ENCODE peak calls at places on chromosomes 16 and 17, in nine cellular contexts. N is activated CD4-positive, alpha-beta memory T cell treated with anti-CD3 and anti-CD28 coated beads, Interleukin-2, amount 10 ng/mL, durations not matched to agents 7 days and 5 days; B is NCI-H1436; G is GM13977; W is H7; O is AG09319; M is iris pigment epithelial cell; D is activated CD4-positive, CD25-positive, alpha-beta regulatory T cell; H is effector CD4-positive, alpha-beta T cell. Y is an unnamed sample.

GRCh38 chr17:72376486-72377345 is 255.9 kb downstream of the SOX9 start:
- DNase-seq in N (no peak), B (peak), G (no peak), W (no peak), O (peak), M (no peak), D (no peak), H (no peak), Y (no peak)

GRCh38 chr16:19743816-19744159 is 25.7 kb downstream of the IQCK start:
- DNase-seq in N (no peak), B (no peak), G (no peak), W (no peak), O (no peak), M (no peak), D (no peak), H (no peak), Y (no peak)

GRCh38 chr17:49358638-49359247 is 3.3 kb downstream of the ZNF652 start:
- DNase-seq in N (no peak), B (no peak), G (peak), W (no peak), O (no peak), M (no peak), D (no peak), H (no peak), Y (peak)

GRCh38 chr16:1740234-1740633 is 31.1 kb downstream of the NME3 start:
- DNase-seq in N (no peak), B (no peak), G (no peak), W (peak), O (no peak), M (no peak), D (no peak), H (no peak), Y (no peak)

GRCh38 chr16:11869657-11870228 is 18.4 kb upstream of the RSL1D1 start:
- DNase-seq in N (no peak), B (no peak), G (no peak), W (no peak), O (no peak), M (no peak), D (no peak), H (no peak), Y (no peak)

GRCh38 chr17:34730816-34731215 is 151.4 kb downstream of the TMEM132E start:
- DNase-seq in N (no peak), B (no peak), G (no peak), W (no peak), O (no peak), M (no peak), D (no peak), H (no peak), Y (no peak)

GRCh38 chr16:52271088-52271487 is 275.9 kb downstream of the TOX3 start:
- DNase-seq in N (no peak), B (no peak), G (no peak), W (no peak), O (no peak), M (no peak), D (no peak), H (no peak), Y (no peak)

GRCh38 chr17:37301288-37301687 is 74.5 kb upstream of the C17orf78 start:
- DNase-seq in N (no peak), B (no peak), G (no peak), W (no peak), O (no peak), M (peak), D (no peak), H (no peak), Y (no peak)

GRCh38 chr16:54160939-54161897 is 125.4 kb downstream of the IRX3 start:
- DNase-seq in N (no peak), B (no peak), G (no peak), W (no peak), O (no peak), M (no peak), D (no peak), H (no peak), Y (no peak)

GRCh38 chr17:80463784-80464400 is 12.5 kb downstream of the NPTX1 start:
- DNase-seq in N (no peak), B (no peak), G (no peak), W (no peak), O (no peak), M (no peak), D (no peak), H (no peak), Y (no peak)

GRCh38 chr16:8866884-8867482 is 1.8 kb downstream of the CARHSP1 start:
- DNase-seq in N (no peak), B (no peak), G (no peak), W (no peak), O (no peak), M (no peak), D (no peak), H (no peak), Y (no peak)

GRCh38 chr17:64250211-64250835 is 12.7 kb downstream of the TEX2 start:
- DNase-seq in N (no peak), B (no peak), G (no peak), W (no peak), O (no peak), M (no peak), D (no peak), H (no peak), Y (no peak)

GRCh38 chr16:12083625-12084024 is 107.1 kb downstream of the SNX29 start:
- DNase-seq in N (no peak), B (peak), G (no peak), W (no peak), O (no peak), M (no peak), D (no peak), H (no peak), Y (no peak)

GRCh38 chr16:85846461-85846860 is 47.0 kb downstream of the COX4I1 start:
- DNase-seq in N (no peak), B (no peak), G (no peak), W (no peak), O (no peak), M (no peak), D (no peak), H (no peak), Y (no peak)

GRCh38 chr16:50916040-50916439 is 174.2 kb downstream of the CYLD start:
- DNase-seq in N (no peak), B (no peak), G (no peak), W (no peak), O (no peak), M (no peak), D (no peak), H (no peak), Y (no peak)

GRCh38 chr17:81865733-81866439 is 5.3 kb downstream of the ARHGDIA start:
- DNase-seq in N (no peak), B (no peak), G (no peak), W (no peak), O (no peak), M (peak), D (no peak), H (no peak), Y (no peak)

GRCh38 chr17:73564856-73565255 is 79.4 kb downstream of the SDK2 start:
- DNase-seq in N (no peak), B (no peak), G (no peak), W (no peak), O (no peak), M (no peak), D (no peak), H (no peak), Y (no peak)

GRCh38 chr16:28264656-28265055 is 27.7 kb upstream of the SBK1 start:
- DNase-seq in N (no peak), B (no peak), G (no peak), W (peak), O (no peak), M (peak), D (no peak), H (no peak), Y (no peak)

GRCh38 chr16:85056211-85056748 is 28.7 kb downstream of the KIAA0513 start:
- DNase-seq in N (no peak), B (no peak), G (no peak), W (peak), O (no peak), M (peak), D (no peak), H (no peak), Y (no peak)

GRCh38 chr16:79267781-79268180 is 332.8 kb downstream of the MAF start:
- DNase-seq in N (peak), B (no peak), G (no peak), W (no peak), O (no peak), M (no peak), D (no peak), H (no peak), Y (no peak)

GRCh38 chr16:84054271-84054670 is 11.7 kb upstream of the SLC38A8 start:
- DNase-seq in N (no peak), B (no peak), G (peak), W (no peak), O (no peak), M (no peak), D (no peak), H (no peak), Y (no peak)

Y was measured in naive thymus-derived CD8-positive, alpha-beta T cell.